ENCODE peak calls at places on chromosomes 5 and 9, in seven cellular contexts. One of them, this sample, is unnamed.

GRCh38 chr5:34598177-34598794 is 57.8 kb upstream of the RAI14 start:
- DNase-seq in esophagus squamous epithelium: no peak
- DNase-seq in A549: peak
- DNase-seq in PC-3: peak
- DNase-seq in dorsolateral prefrontal cortex: no peak
- DNase-seq in astrocyte: peak
- DNase-seq in GM23338: no peak
- DNase-seq in this sample: no peak

GRCh38 chr9:130479587-130479986 is 34.8 kb downstream of the ASS1 start:
- DNase-seq in PC-3: no peak
- DNase-seq in A549: no peak
- DNase-seq in dorsolateral prefrontal cortex: no peak
- DNase-seq in GM23338: no peak
- DNase-seq in astrocyte: no peak
- DNase-seq in esophagus squamous epithelium: no peak
- DNase-seq in this sample: no peak

GRCh38 chr5:94285984-94286383 is 332.4 kb downstream of the KIAA0825 start:
- DNase-seq in esophagus squamous epithelium: no peak
- DNase-seq in A549: no peak
- DNase-seq in astrocyte: no peak
- DNase-seq in PC-3: no peak
- DNase-seq in GM23338: no peak
- DNase-seq in dorsolateral prefrontal cortex: no peak
- DNase-seq in this sample: no peak

GRCh38 chr9:76905984-76906861 is at the start of gene PRUNE2:
- DNase-seq in A549: peak
- DNase-seq in esophagus squamous epithelium: no peak
- DNase-seq in PC-3: peak
- DNase-seq in astrocyte: peak
- DNase-seq in dorsolateral prefrontal cortex: peak
- DNase-seq in GM23338: peak
- DNase-seq in this sample: peak

GRCh38 chr5:169303119-169303515 is 2.2 kb upstream of the SLIT3 start:
- DNase-seq in dorsolateral prefrontal cortex: no peak
- DNase-seq in PC-3: no peak
- DNase-seq in GM23338: no peak
- DNase-seq in esophagus squamous epithelium: no peak
- DNase-seq in astrocyte: no peak
- DNase-seq in A549: no peak
- DNase-seq in this sample: no peak

GRCh38 chr9:75855509-75855908 is 35.0 kb upstream of the PCSK5 start:
- DNase-seq in PC-3: peak
- DNase-seq in astrocyte: no peak
- DNase-seq in A549: peak
- DNase-seq in GM23338: peak
- DNase-seq in esophagus squamous epithelium: no peak
- DNase-seq in dorsolateral prefrontal cortex: no peak
- DNase-seq in this sample: peak

GRCh38 chr5:62206150-62206829 is 99.7 kb upstream of the KIF2A start:
- DNase-seq in esophagus squamous epithelium: no peak
- DNase-seq in A549: peak
- DNase-seq in PC-3: peak
- DNase-seq in GM23338: peak
- DNase-seq in astrocyte: no peak
- DNase-seq in dorsolateral prefrontal cortex: no peak
- DNase-seq in this sample: no peak

GRCh38 chr5:31477971-31478370 is 53.9 kb downstream of the DROSHA start:
- DNase-seq in GM23338: no peak
- DNase-seq in astrocyte: no peak
- DNase-seq in A549: no peak
- DNase-seq in PC-3: no peak
- DNase-seq in dorsolateral prefrontal cortex: no peak
- DNase-seq in esophagus squamous epithelium: no peak
- DNase-seq in this sample: no peak

GRCh38 chr5:148416921-148417320 is 33.2 kb downstream of the FBXO38 start:
- DNase-seq in dorsolateral prefrontal cortex: no peak
- DNase-seq in A549: no peak
- DNase-seq in esophagus squamous epithelium: no peak
- DNase-seq in astrocyte: peak
- DNase-seq in GM23338: no peak
- DNase-seq in PC-3: peak
- DNase-seq in this sample: no peak

GRCh38 chr5:54446169-54446786 is 9.2 kb upstream of the HSPB3 start:
- DNase-seq in PC-3: no peak
- DNase-seq in A549: no peak
- DNase-seq in esophagus squamous epithelium: no peak
- DNase-seq in GM23338: no peak
- DNase-seq in dorsolateral prefrontal cortex: peak
- DNase-seq in astrocyte: no peak
- DNase-seq in this sample: no peak

GRCh38 chr5:142548739-142549275 is 137.1 kb downstream of the FGF1 start:
- DNase-seq in GM23338: peak
- DNase-seq in astrocyte: peak
- DNase-seq in dorsolateral prefrontal cortex: no peak
- DNase-seq in A549: peak
- DNase-seq in PC-3: peak
- DNase-seq in esophagus squamous epithelium: no peak
- DNase-seq in this sample: peak

GRCh38 chr9:108278341-108278740 is 577.4 kb downstream of the ACTL7B start:
- DNase-seq in astrocyte: no peak
- DNase-seq in PC-3: peak
- DNase-seq in GM23338: no peak
- DNase-seq in A549: no peak
- DNase-seq in dorsolateral prefrontal cortex: no peak
- DNase-seq in esophagus squamous epithelium: no peak
- DNase-seq in this sample: no peak

GRCh38 chr9:93601666-93602065 is 25.3 kb downstream of the PHF2 start:
- DNase-seq in PC-3: no peak
- DNase-seq in A549: no peak
- DNase-seq in astrocyte: no peak
- DNase-seq in esophagus squamous epithelium: no peak
- DNase-seq in GM23338: no peak
- DNase-seq in dorsolateral prefrontal cortex: no peak
- DNase-seq in this sample: no peak

GRCh38 chr5:39948867-39949468 is 524.2 kb upstream of the DAB2 start:
- DNase-seq in esophagus squamous epithelium: no peak
- DNase-seq in dorsolateral prefrontal cortex: no peak
- DNase-seq in GM23338: peak
- DNase-seq in A549: peak
- DNase-seq in astrocyte: peak
- DNase-seq in PC-3: peak
- DNase-seq in this sample: peak

GRCh38 chr5:157026789-157027424 is 32.0 kb downstream of the HAVCR1 start:
- DNase-seq in PC-3: peak
- DNase-seq in dorsolateral prefrontal cortex: no peak
- DNase-seq in A549: peak
- DNase-seq in astrocyte: no peak
- DNase-seq in GM23338: peak
- DNase-seq in esophagus squamous epithelium: no peak
- DNase-seq in this sample: peak

GRCh38 chr9:134483361-134484184 is 157.3 kb downstream of the RXRA start:
- DNase-seq in dorsolateral prefrontal cortex: no peak
- DNase-seq in astrocyte: no peak
- DNase-seq in PC-3: no peak
- DNase-seq in GM23338: no peak
- DNase-seq in A549: no peak
- DNase-seq in esophagus squamous epithelium: no peak
- DNase-seq in this sample: no peak

GRCh38 chr5:176529116-176529823 is 7.9 kb downstream of the RNF44 start:
- DNase-seq in dorsolateral prefrontal cortex: no peak
- DNase-seq in esophagus squamous epithelium: no peak
- DNase-seq in PC-3: no peak
- DNase-seq in A549: no peak
- DNase-seq in astrocyte: no peak
- DNase-seq in GM23338: no peak
- DNase-seq in this sample: no peak
- H3K4me3 ChIP-seq in dorsolateral prefrontal cortex: no peak
- H3K4me3 ChIP-seq in esophagus squamous epithelium: no peak
- H3K4me3 ChIP-seq in PC-3: no peak
- H3K4me3 ChIP-seq in A549: no peak
- H3K4me3 ChIP-seq in astrocyte: no peak
- H3K4me3 ChIP-seq in GM23338: no peak
- H3K4me3 ChIP-seq in this sample: no peak

DNA sequence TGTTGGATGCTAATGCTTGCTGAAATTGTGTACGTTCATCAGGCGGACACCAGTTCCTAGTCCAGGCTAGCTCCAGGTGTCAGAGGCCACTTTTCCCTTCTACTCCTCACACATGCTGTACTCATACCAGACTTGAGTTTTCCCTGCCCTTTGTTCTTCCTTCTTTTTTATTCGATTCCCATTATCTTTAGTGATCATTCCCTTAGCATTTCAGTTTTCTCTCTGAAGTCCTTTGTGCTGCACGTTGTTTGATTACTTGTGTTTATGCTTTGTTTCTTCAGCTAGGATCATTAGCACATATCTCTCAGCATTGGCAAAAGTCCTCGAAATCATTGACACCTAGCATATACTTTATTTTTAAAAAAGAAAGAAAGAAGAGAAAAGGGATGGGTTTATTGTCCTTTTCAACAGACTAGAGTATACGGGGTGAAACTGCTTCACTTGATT is 409 bp upstream of the COX7C start:
- DNase-seq in GM23338: no peak
- DNase-seq in astrocyte: no peak
- DNase-seq in dorsolateral prefrontal cortex: no peak
- DNase-seq in A549: no peak
- DNase-seq in esophagus squamous epithelium: no peak
- DNase-seq in PC-3: no peak
- DNase-seq in this sample: no peak
- H3K27ac ChIP-seq in GM23338: no peak
- H3K27ac ChIP-seq in astrocyte: no peak
- H3K27ac ChIP-seq in dorsolateral prefrontal cortex: peak
- H3K27ac ChIP-seq in A549: peak
- H3K27ac ChIP-seq in esophagus squamous epithelium: peak
- H3K27ac ChIP-seq in PC-3: no peak
- H3K27ac ChIP-seq in this sample: no peak

DNA sequence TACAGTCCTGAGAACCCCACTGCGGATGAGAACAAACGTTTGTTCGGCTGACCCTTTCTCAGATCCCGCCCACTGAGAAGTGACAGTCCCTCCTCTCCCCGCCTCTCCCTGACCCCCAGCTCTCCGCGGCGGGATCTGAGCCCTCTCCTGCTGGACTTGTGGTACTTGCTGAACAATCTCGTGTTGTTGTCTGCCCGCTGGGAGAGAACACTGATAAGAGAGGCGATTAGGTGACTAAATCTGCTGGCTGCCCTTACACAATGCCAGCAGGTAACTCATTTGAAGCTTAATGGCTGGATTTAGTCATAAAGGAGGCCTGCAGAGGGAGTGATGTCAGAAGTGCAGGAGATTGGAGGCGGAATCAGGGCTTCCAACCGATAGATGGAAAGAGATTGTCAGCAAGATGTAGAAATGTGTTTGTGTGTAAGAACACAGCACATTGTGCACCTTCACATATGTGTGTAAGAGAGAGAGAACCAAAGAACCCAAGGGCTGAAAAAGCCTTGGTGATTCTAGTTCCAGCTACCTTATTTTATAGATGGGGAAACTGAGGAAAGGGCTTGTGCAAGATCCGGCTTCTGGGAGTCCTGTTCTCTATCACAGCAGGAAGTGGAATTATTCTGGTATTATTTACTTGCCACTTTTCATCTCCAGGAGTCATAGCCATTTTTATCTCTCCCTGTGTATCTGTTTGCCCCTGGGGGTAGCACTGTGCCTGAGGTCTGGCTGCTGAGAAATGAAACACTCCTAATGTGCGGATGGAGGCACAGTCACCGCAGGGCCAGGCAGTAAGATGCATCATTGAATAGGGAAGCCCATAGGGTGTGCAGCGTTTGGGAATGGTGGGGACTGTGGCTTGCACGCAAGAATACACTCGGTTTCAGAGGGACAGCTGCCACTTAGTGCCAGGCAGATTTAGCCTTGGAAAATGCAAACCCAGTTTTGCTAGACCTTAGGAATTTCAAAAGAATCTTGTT is 203.7 kb upstream of the MSX2 start:
- DNase-seq in A549: no peak
- DNase-seq in PC-3: no peak
- DNase-seq in astrocyte: peak
- DNase-seq in esophagus squamous epithelium: no peak
- DNase-seq in dorsolateral prefrontal cortex: no peak
- DNase-seq in GM23338: peak
- DNase-seq in this sample: peak
- TF ChIP-seq CTCF in A549: no peak
- TF ChIP-seq CTCF in PC-3: no peak
- TF ChIP-seq CTCF in astrocyte: no peak
- TF ChIP-seq CTCF in esophagus squamous epithelium: no peak
- TF ChIP-seq CTCF in dorsolateral prefrontal cortex: no peak
- TF ChIP-seq CTCF in GM23338: no peak
- TF ChIP-seq CTCF in this sample: no peak

DNA sequence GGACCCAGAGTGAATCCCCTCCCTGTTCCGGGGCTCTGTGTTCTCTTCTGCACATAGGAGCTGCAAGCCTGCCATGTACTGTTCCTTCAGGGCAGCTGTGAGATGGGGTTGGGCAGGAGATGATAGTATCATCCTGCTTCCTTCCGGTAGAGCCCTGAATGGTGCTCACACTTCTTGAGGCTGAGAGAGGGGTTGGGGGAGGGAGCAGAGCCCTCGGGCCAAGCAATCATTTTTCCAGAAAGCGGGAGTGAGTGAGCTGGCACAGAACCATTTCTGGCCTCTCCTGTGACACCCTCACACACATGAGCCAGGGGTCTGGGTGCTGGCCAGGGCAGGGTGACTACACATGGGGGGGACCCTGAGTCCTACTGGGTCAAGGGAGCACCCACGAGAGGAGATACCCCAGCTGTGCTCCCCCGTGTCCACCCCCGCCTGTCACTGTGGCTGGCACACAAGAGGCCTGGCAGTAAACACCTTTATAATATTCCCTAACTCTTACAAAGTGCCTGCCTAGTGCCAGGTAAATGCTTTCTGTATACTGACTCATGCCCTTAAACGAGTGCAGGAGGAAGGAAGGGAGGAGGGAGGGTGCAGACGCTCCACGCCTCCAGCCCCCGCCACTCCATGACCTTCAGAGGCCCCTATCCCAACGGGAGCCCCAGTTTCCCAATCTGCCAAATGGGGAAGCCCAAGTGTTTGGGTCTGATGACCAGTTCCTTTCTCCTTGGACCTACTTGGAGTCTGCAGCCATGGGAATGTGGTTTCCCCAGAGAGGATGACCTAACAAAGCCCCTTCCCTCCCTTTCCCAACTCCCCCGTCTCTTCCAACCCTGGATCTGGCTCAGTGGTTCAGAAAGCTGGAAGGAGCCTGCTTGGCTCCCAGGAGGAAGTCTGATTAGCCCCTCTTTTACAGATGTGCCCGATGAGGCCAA is 15.5 kb downstream of the AKNA start:
- DNase-seq in esophagus squamous epithelium: no peak
- DNase-seq in A549: no peak
- DNase-seq in GM23338: no peak
- DNase-seq in PC-3: peak
- DNase-seq in dorsolateral prefrontal cortex: no peak
- DNase-seq in astrocyte: peak
- DNase-seq in this sample: no peak
- H3K4me3 ChIP-seq in esophagus squamous epithelium: no peak
- H3K4me3 ChIP-seq in A549: no peak
- H3K4me3 ChIP-seq in GM23338: no peak
- H3K4me3 ChIP-seq in PC-3: no peak
- H3K4me3 ChIP-seq in dorsolateral prefrontal cortex: no peak
- H3K4me3 ChIP-seq in astrocyte: no peak
- H3K4me3 ChIP-seq in this sample: no peak